ENCODE peak calls at places on chromosomes 6 and 20, in five cellular contexts. L is A549, R is H9, Y is heart left ventricle, D is activated T-cell treated with anti-CD3 and anti-CD28 coated beads for 1 hour. B is an unnamed sample.

GRCh38 chr20:25076201-25076600 is 5.7 kb downstream of the VSX1 start:
- DNase-seq in L (no peak), R (no peak), Y (no peak), D (no peak), B (no peak)

GRCh38 chr6:130009148-130009547 is 9.2 kb upstream of the L3MBTL3 start:
- DNase-seq in L (no peak), R (no peak), Y (no peak), D (no peak), B (no peak)

GRCh38 chr20:60358101-60358500 is 399.9 kb downstream of the CDH26 start:
- DNase-seq in L (no peak), R (no peak), Y (no peak), D (no peak), B (no peak)

GRCh38 chr20:45279992-45280391 is 25.6 kb upstream of the SLPI start:
- DNase-seq in L (no peak), R (no peak), Y (no peak), D (no peak), B (no peak)

GRCh38 chr20:47360489-47361267 is 4.2 kb upstream of the ZMYND8 start:
- DNase-seq in L (peak; percentile 51), R (peak; percentile 75), Y (peak; percentile 93), D (no peak), B (peak; percentile 86)

GRCh38 chr6:17656092-17656491 is 50.6 kb downstream of the NUP153 start:
- DNase-seq in L (no peak), R (no peak), Y (no peak), D (no peak), B (no peak)

GRCh38 chr20:63258826-63259225 is 4.6 kb upstream of the NKAIN4 start:
- DNase-seq in L (no peak), R (no peak), Y (no peak), D (no peak), B (no peak)

GRCh38 chr20:50399003-50399916 is 110.9 kb upstream of the PTPN1 start:
- DNase-seq in L (no peak), R (no peak), Y (peak; percentile 86), D (no peak), B (no peak)

GRCh38 chr6:7163661-7164071 is 55.9 kb downstream of the RREB1 start:
- DNase-seq in L (no peak), R (no peak), Y (no peak), D (no peak), B (no peak)

GRCh38 chr6:116220172-116220571 is 33.7 kb downstream of the TSPYL4 start:
- DNase-seq in L (no peak), R (no peak), Y (peak; percentile 33), D (no peak), B (no peak)

GRCh38 chr6:84357631-84358030 is 130.2 kb upstream of the CEP162 start:
- DNase-seq in L (no peak), R (no peak), Y (no peak), D (no peak), B (no peak)

GRCh38 chr6:147081210-147081609 is 123.0 kb upstream of the STXBP5 start:
- DNase-seq in L (no peak), R (no peak), Y (no peak), D (no peak), B (no peak)

GRCh38 chr6:404685-405423 is 13.3 kb downstream of the IRF4 start:
- DNase-seq in L (no peak), R (no peak), Y (no peak), D (no peak), B (no peak)

GRCh38 chr6:147015674-147016073 is 188.5 kb upstream of the STXBP5 start:
- DNase-seq in L (no peak), R (no peak), Y (no peak), D (no peak), B (no peak)

GRCh38 chr6:155341130-155341828 is 27.0 kb upstream of the TFB1M start:
- DNase-seq in L (no peak), R (no peak), Y (no peak), D (no peak), B (no peak)

GRCh38 chr6:170135821-170136471 is 154.9 kb downstream of the DLL1 start:
- DNase-seq in L (no peak), R (peak; percentile 26), Y (no peak), D (no peak), B (no peak)

GRCh38 chr20:44720617-44720993 is 5.4 kb downstream of the CCN5 start:
- DNase-seq in L (peak; percentile 96), R (no peak), Y (peak; percentile 33), D (no peak), B (no peak)

GRCh38 chr20:51554538-51555165 is 12.1 kb upstream of the NFATC2 start:
- DNase-seq in L (no peak), R (no peak), Y (no peak), D (no peak), B (no peak)

B was measured in GM23338.